ENCODE peak calls at places on chromosome 17, in five cellular contexts. One of them, this sample, is unnamed.

GRCh38 chr17:56319531-56319930 is 166.3 kb downstream of the ANKFN1 start:
- DNase-seq in WERI-Rb-1: no peak
- DNase-seq in Panc1: peak; percentile 13
- DNase-seq in cardiac muscle cell: peak; percentile 13
- DNase-seq in brain microvascular endothelial cell: no peak
- DNase-seq in this sample: peak; percentile 70

GRCh38 chr17:40675905-40676304 is 10.9 kb upstream of the KRT222 start:
- DNase-seq in cardiac muscle cell: no peak
- DNase-seq in Panc1: no peak
- DNase-seq in brain microvascular endothelial cell: no peak
- DNase-seq in WERI-Rb-1: no peak
- DNase-seq in this sample: no peak

GRCh38 chr17:2179615-2180295 is 123.8 kb downstream of the SMG6 start:
- DNase-seq in cardiac muscle cell: peak; percentile 98
- DNase-seq in brain microvascular endothelial cell: peak; percentile 97
- DNase-seq in WERI-Rb-1: peak; percentile 21
- DNase-seq in Panc1: no peak
- DNase-seq in this sample: peak; percentile 97

GRCh38 chr17:80663783-80664206 is 119.2 kb downstream of the RPTOR start:
- DNase-seq in WERI-Rb-1: no peak
- DNase-seq in Panc1: no peak
- DNase-seq in brain microvascular endothelial cell: no peak
- DNase-seq in cardiac muscle cell: no peak
- DNase-seq in this sample: peak; percentile 65

GRCh38 chr17:58344791-58345157 is 7.2 kb downstream of the SUPT4H1 start:
- DNase-seq in brain microvascular endothelial cell: no peak
- DNase-seq in Panc1: no peak
- DNase-seq in cardiac muscle cell: no peak
- DNase-seq in WERI-Rb-1: no peak
- DNase-seq in this sample: no peak

GRCh38 chr17:36475346-36475970 is 11.0 kb upstream of the ZNHIT3 start:
- DNase-seq in cardiac muscle cell: no peak
- DNase-seq in brain microvascular endothelial cell: no peak
- DNase-seq in WERI-Rb-1: no peak
- DNase-seq in Panc1: no peak
- DNase-seq in this sample: no peak

GRCh38 chr17:40283662-40284061 is 4.0 kb upstream of the CDC6 start:
- DNase-seq in brain microvascular endothelial cell: peak; percentile 72
- DNase-seq in Panc1: no peak
- DNase-seq in WERI-Rb-1: no peak
- DNase-seq in cardiac muscle cell: peak; percentile 77
- DNase-seq in this sample: peak; percentile 93

GRCh38 chr17:77449908-77450741 is 309.4 kb downstream of the SEC14L1 start:
- DNase-seq in cardiac muscle cell: peak; percentile 86
- DNase-seq in Panc1: no peak
- DNase-seq in WERI-Rb-1: no peak
- DNase-seq in brain microvascular endothelial cell: peak; percentile 71
- DNase-seq in this sample: peak; percentile 62

GRCh38 chr17:29347831-29348281 is 42.3 kb upstream of the TAOK1 start:
- DNase-seq in cardiac muscle cell: peak; percentile 73
- DNase-seq in WERI-Rb-1: no peak
- DNase-seq in Panc1: no peak
- DNase-seq in brain microvascular endothelial cell: peak; percentile 16
- DNase-seq in this sample: peak; percentile 40

GRCh38 chr17:67055041-67055443 is 10.7 kb downstream of the CACNG1 start:
- DNase-seq in WERI-Rb-1: peak; percentile 16
- DNase-seq in brain microvascular endothelial cell: no peak
- DNase-seq in Panc1: no peak
- DNase-seq in cardiac muscle cell: no peak
- DNase-seq in this sample: no peak

GRCh38 chr17:14470417-14470816 is 169.5 kb downstream of the HS3ST3B1 start:
- DNase-seq in brain microvascular endothelial cell: no peak
- DNase-seq in Panc1: no peak
- DNase-seq in cardiac muscle cell: no peak
- DNase-seq in WERI-Rb-1: no peak
- DNase-seq in this sample: no peak

GRCh38 chr17:77478281-77478680 is 337.5 kb downstream of the SEC14L1 start:
- DNase-seq in brain microvascular endothelial cell: no peak
- DNase-seq in Panc1: no peak
- DNase-seq in cardiac muscle cell: no peak
- DNase-seq in WERI-Rb-1: no peak
- DNase-seq in this sample: peak; percentile 46

GRCh38 chr17:68296217-68297140 is 5.2 kb downstream of the ARSG start:
- DNase-seq in brain microvascular endothelial cell: no peak
- DNase-seq in cardiac muscle cell: no peak
- DNase-seq in Panc1: no peak
- DNase-seq in WERI-Rb-1: no peak
- DNase-seq in this sample: no peak

GRCh38 chr17:28533091-28533670 is 19.2 kb downstream of the UNC119 start:
- DNase-seq in brain microvascular endothelial cell: no peak
- DNase-seq in cardiac muscle cell: no peak
- DNase-seq in Panc1: no peak
- DNase-seq in WERI-Rb-1: no peak
- DNase-seq in this sample: no peak

GRCh38 chr17:81429353-81429774 is 34.1 kb downstream of the BAHCC1 start:
- DNase-seq in Panc1: no peak
- DNase-seq in cardiac muscle cell: peak; percentile 87
- DNase-seq in brain microvascular endothelial cell: peak; percentile 35
- DNase-seq in WERI-Rb-1: no peak
- DNase-seq in this sample: peak; percentile 72

GRCh38 chr17:75087558-75088453 is at the start of gene SLC16A5:
- DNase-seq in cardiac muscle cell: peak; percentile 93
- DNase-seq in brain microvascular endothelial cell: peak; percentile 50
- DNase-seq in WERI-Rb-1: no peak
- DNase-seq in Panc1: no peak
- DNase-seq in this sample: peak; percentile 87

DNA sequence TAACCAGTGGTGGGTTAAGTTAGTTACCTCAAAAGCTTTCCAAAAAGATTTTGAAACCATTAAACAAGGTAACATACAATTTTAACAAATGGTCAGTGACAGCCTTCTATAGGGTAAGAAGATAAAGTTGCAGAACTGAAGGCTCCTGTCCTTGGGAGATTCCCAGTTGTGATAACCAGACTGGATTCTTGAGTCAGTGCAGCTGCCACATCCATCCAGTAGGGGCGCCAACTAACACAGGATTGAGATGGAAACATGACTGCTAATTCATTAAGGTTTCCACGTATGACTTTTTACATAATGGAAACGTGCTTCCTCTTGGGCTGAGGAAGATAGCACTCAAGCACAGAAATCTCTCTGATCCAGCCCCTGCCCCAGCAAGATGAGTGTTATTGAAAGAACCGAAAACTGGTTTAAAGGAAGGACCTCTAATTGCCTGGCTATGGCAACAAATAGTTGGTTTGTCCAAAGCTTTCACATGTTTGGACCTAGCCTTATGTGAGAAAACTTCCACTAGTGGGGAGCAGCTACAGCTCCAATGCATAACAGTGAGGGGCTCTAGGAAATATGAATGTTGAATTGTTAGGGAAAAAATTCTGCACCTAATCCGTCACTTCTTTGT is 269.8 kb upstream of the MYOCD start:
- DNase-seq in WERI-Rb-1: peak; percentile 53
- DNase-seq in cardiac muscle cell: peak; percentile 2
- DNase-seq in brain microvascular endothelial cell: peak; percentile 35
- DNase-seq in Panc1: no peak
- DNase-seq in this sample: no peak
- TF ChIP-seq CTCF in WERI-Rb-1: peak; percentile 77
- TF ChIP-seq CTCF in cardiac muscle cell: peak; percentile 36
- TF ChIP-seq CTCF in brain microvascular endothelial cell: peak; percentile 76
- TF ChIP-seq CTCF in Panc1: peak; percentile 54
- TF ChIP-seq CTCF in this sample: peak; percentile 47

DNA sequence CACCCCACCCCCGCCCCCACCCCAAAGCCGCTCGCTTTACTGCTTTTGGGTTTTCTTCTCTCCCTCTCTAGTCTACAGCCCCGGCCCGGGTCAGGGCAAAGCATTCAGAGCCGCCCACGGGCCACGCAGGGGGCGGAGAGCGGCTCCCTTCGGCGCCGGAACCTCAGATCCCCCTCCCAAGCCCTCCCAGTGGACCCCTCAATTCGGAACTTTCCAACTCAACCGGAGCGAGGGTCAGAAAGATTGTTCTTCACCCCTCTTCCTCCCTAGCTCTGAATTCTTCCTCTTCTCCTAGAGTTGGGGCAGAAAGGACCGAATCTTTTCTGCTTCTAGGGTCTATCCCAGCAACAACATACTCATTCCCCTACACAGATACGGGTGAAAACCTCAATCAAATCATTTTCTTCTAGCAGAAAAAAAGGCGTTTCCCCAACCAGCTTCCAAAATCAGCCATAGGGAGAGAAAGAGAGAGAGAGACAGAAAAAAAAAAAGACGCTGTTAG is 1.0 kb downstream of the HOXB2 start:
- DNase-seq in brain microvascular endothelial cell: no peak
- DNase-seq in cardiac muscle cell: peak; percentile 52
- DNase-seq in WERI-Rb-1: no peak
- DNase-seq in Panc1: no peak
- DNase-seq in this sample: no peak
- H3K4me3 ChIP-seq in brain microvascular endothelial cell: peak overlapping the region; percentile 75
- H3K4me3 ChIP-seq in cardiac muscle cell: peak overlapping the region; percentile 90
- H3K4me3 ChIP-seq in WERI-Rb-1: no peak overlapping the region
- H3K4me3 ChIP-seq in Panc1: peak overlapping the region; percentile 69
- H3K4me3 ChIP-seq in this sample: peak overlapping the region; percentile 93

DNA sequence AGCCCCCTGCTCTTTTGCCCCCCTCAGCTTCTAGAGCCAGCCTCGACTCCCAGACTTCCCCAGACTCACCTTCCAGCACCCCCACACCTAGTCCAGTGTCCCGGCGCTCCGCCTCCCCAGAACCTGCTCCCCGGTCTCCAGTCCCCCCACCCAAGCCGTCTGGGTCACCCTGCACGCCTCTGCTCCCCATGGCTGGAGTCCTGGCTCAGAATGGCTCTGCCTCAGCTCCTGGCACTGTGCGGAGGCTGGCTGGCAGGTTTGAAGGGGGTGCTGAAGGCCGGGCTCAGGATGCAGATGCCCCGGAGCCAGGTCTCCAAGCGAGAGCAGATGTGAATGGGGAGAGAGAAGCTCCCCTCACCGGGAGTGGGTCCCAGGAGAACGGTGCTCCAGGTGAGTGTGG is 2.2 kb downstream of the ARHGEF15 start:
- DNase-seq in brain microvascular endothelial cell: no peak
- DNase-seq in WERI-Rb-1: no peak
- DNase-seq in Panc1: no peak
- DNase-seq in cardiac muscle cell: no peak
- DNase-seq in this sample: no peak
- TF ChIP-seq CTCF in brain microvascular endothelial cell: no peak
- TF ChIP-seq CTCF in WERI-Rb-1: no peak
- TF ChIP-seq CTCF in Panc1: no peak
- TF ChIP-seq CTCF in cardiac muscle cell: no peak
- TF ChIP-seq CTCF in this sample: no peak

GRCh38 chr17:9219631-9220415 is 198.5 kb downstream of the NTN1 start:
- DNase-seq in brain microvascular endothelial cell: no peak
- DNase-seq in cardiac muscle cell: no peak
- DNase-seq in Panc1: no peak
- DNase-seq in WERI-Rb-1: no peak
- DNase-seq in this sample: no peak

GRCh38 chr17:9218068-9218635 is 196.8 kb downstream of the NTN1 start:
- DNase-seq in WERI-Rb-1: no peak
- DNase-seq in brain microvascular endothelial cell: no peak
- DNase-seq in cardiac muscle cell: no peak
- DNase-seq in Panc1: no peak
- DNase-seq in this sample: no peak

GRCh38 chr17:9215465-9215864 is 194.2 kb downstream of the NTN1 start:
- DNase-seq in brain microvascular endothelial cell: no peak
- DNase-seq in cardiac muscle cell: no peak
- DNase-seq in WERI-Rb-1: no peak
- DNase-seq in Panc1: no peak
- DNase-seq in this sample: no peak

GRCh38 chr17:9218911-9219310 is 197.6 kb downstream of the NTN1 start:
- DNase-seq in brain microvascular endothelial cell: no peak
- DNase-seq in Panc1: no peak
- DNase-seq in WERI-Rb-1: no peak
- DNase-seq in cardiac muscle cell: peak; percentile 26
- DNase-seq in this sample: peak; percentile 34

GRCh38 chr17:9217151-9218067 is 196.1 kb downstream of the NTN1 start:
- DNase-seq in cardiac muscle cell: peak; percentile 65
- DNase-seq in brain microvascular endothelial cell: peak; percentile 43
- DNase-seq in WERI-Rb-1: no peak
- DNase-seq in Panc1: no peak
- DNase-seq in this sample: peak; percentile 91
- H3K4me3 ChIP-seq in cardiac muscle cell: no peak overlapping the region
- H3K4me3 ChIP-seq in brain microvascular endothelial cell: no peak overlapping the region
- H3K4me3 ChIP-seq in WERI-Rb-1: no peak overlapping the region
- H3K4me3 ChIP-seq in Panc1: no peak overlapping the region
- H3K4me3 ChIP-seq in this sample: peak overlapping the region; percentile 21